ENCODE peak calls at places on chromosomes 11 and 22, in six cellular contexts. P, J, E, Q, T and B are unnamed samples.

GRCh38 chr11:88183233-88183632 is 8.0 kb upstream of the RAB38 start:
- DNase-seq in P (no peak), J (no peak), E (no peak), Q (no peak), T (no peak), B (no peak)

GRCh38 chr11:128867277-128867676 is at the start of gene KCNJ1:
- DNase-seq in P (no peak), J (no peak), E (no peak), Q (no peak), T (no peak), B (no peak)

GRCh38 chr11:130037058-130037457 is 32.6 kb upstream of the APLP2 start:
- DNase-seq in P (peak; percentile 69), J (peak; percentile 11), E (no peak), Q (peak; percentile 56), T (no peak), B (no peak)

GRCh38 chr22:31739795-31740201 is 10.1 kb downstream of the PRR14L start:
- DNase-seq in P (no peak), J (no peak), E (no peak), Q (peak; percentile 38), T (no peak), B (no peak)

GRCh38 chr11:2580061-2580421 is 119.8 kb downstream of the KCNQ1OT1 start:
- DNase-seq in P (no peak), J (no peak), E (no peak), Q (no peak), T (peak; percentile 20), B (no peak)

GRCh38 chr11:56783448-56784041 is 35.0 kb upstream of the OR9G4 start:
- DNase-seq in P (peak; percentile 54), J (peak; percentile 75), E (peak; percentile 61), Q (peak; percentile 31), T (no peak), B (no peak)

GRCh38 chr11:35303596-35304392 is 115.6 kb downstream of the SLC1A2 start:
- DNase-seq in P (peak; percentile 79), J (peak; percentile 72), E (no peak), Q (peak; percentile 94), T (no peak), B (no peak)

GRCh38 chr11:63999349-64000025 is 13.2 kb downstream of the OTUB1 start:
- DNase-seq in P (no peak), J (peak; percentile 93), E (peak; percentile 71), Q (peak; percentile 53), T (peak; percentile 92), B (peak; percentile 87)

GRCh38 chr11:12090761-12091261 is 19.6 kb upstream of the MICAL2 start:
- DNase-seq in P (no peak), J (peak; percentile 71), E (no peak), Q (no peak), T (no peak), B (no peak)

GRCh38 chr22:19579113-19579811 is 55.1 kb upstream of the CLDN5 start:
- DNase-seq in P (no peak), J (no peak), E (no peak), Q (no peak), T (no peak), B (no peak)

GRCh38 chr11:25453471-25453870 is 878.5 kb upstream of the ANO3 start:
- DNase-seq in P (no peak), J (no peak), E (no peak), Q (no peak), T (no peak), B (no peak)

GRCh38 chr22:20079745-20080444 is at the start of gene DGCR8:
- DNase-seq in P (peak; percentile 93), J (peak; percentile 96), E (peak; percentile 92), Q (peak; percentile 92), T (peak; percentile 94), B (peak; percentile 91)

GRCh38 chr11:47192111-47192510 is 5.9 kb upstream of the PACSIN3 start:
- DNase-seq in P (no peak), J (peak; percentile 95), E (no peak), Q (no peak), T (no peak), B (no peak)

GRCh38 chr11:35145249-35145648 is 6.3 kb downstream of the CD44 start:
- DNase-seq in P (peak; percentile 60), J (no peak), E (no peak), Q (peak; percentile 60), T (no peak), B (no peak)

GRCh38 chr11:18657696-18658095 is 23.6 kb upstream of the SPTY2D1 start:
- DNase-seq in P (no peak), J (no peak), E (no peak), Q (no peak), T (no peak), B (no peak)

GRCh38 chr11:69443968-69444364 is 37.5 kb upstream of the LINC01488 start:
- DNase-seq in P (peak; percentile 58), J (no peak), E (no peak), Q (peak; percentile 77), T (no peak), B (no peak)

GRCh38 chr11:123841189-123841588 is 35.0 kb upstream of the OR6M1 start:
- DNase-seq in P (no peak), J (no peak), E (no peak), Q (no peak), T (no peak), B (no peak)

GRCh38 chr11:45860348-45860747 is 13.1 kb downstream of the CRY2 start:
- DNase-seq in P (no peak), J (no peak), E (no peak), Q (no peak), T (no peak), B (no peak)

GRCh38 chr11:1640076-1640946 is 10.7 kb downstream of the KRTAP5-5 start:
- DNase-seq in P (no peak), J (peak; percentile 68), E (peak; percentile 48), Q (peak; percentile 26), T (peak; percentile 79), B (peak; percentile 58)

GRCh38 chr11:34758262-34758661 is 137.4 kb downstream of the EHF start:
- DNase-seq in P (peak; percentile 6), J (no peak), E (no peak), Q (no peak), T (no peak), B (no peak)

GRCh38 chr22:22048318-22048942 is 65.8 kb upstream of the TOP3B start:
- DNase-seq in P (no peak), J (no peak), E (no peak), Q (no peak), T (no peak), B (no peak)

GRCh38 chr11:88064097-88064705 is 111.0 kb downstream of the RAB38 start:
- DNase-seq in P (no peak), J (no peak), E (no peak), Q (no peak), T (no peak), B (no peak)

GRCh38 chr11:34897171-34897870 is 18.9 kb downstream of the APIP start:
- DNase-seq in P (no peak), J (no peak), E (no peak), Q (no peak), T (no peak), B (no peak)

GRCh38 chr11:12798609-12799011 is 124.4 kb downstream of the TEAD1 start:
- DNase-seq in P (no peak), J (peak; percentile 58), E (no peak), Q (no peak), T (no peak), B (no peak)

GRCh38 chr11:111982019-111982464 is 43.2 kb upstream of the DLAT start:
- DNase-seq in P (peak; percentile 43), J (peak; percentile 82), E (peak; percentile 57), Q (peak; percentile 55), T (peak; percentile 84), B (peak; percentile 61)

GRCh38 chr22:20777420-20778177 is 3.7 kb downstream of the SERPIND1 start:
- DNase-seq in P (peak; percentile 94), J (peak; percentile 95), E (no peak), Q (peak; percentile 88), T (no peak), B (no peak)

GRCh38 chr11:103863497-103863896 is 172.9 kb upstream of the DDI1 start:
- DNase-seq in P (peak; percentile 82), J (peak; percentile 45), E (no peak), Q (peak; percentile 24), T (no peak), B (no peak)

GRCh38 chr11:116601734-116602636 is 170.8 kb downstream of the BUD13 start:
- DNase-seq in P (peak; percentile 3), J (peak; percentile 34), E (no peak), Q (peak; percentile 0), T (peak; percentile 24), B (no peak)

GRCh38 chr11:19849107-19849789 is 136.6 kb downstream of the NAV2 start:
- DNase-seq in P (peak; percentile 41), J (no peak), E (no peak), Q (no peak), T (no peak), B (no peak)

DNA sequence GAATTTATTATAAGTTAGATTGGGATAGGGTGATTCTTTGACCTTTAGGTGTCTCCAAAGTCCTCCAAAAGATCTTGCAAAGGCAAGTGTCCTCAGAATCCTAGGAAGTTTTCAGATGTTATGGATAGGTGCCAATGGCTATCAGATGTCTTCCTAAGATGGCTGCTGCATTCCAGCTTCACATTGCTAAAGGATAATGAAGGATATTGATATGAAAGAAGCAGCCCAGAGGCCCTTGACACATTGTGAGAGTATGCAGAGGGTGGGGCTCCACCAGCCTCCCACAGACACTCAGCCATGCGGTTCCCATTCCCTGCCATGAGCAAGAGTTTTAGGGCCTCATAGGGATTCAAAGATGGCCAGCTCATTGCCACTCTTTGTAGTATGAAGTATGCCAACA is 22.3 kb upstream of the GLYATL2 start:
- DNase-seq in P (peak; percentile 49), J (no peak), E (no peak), Q (no peak), T (no peak), B (no peak)
- H4K91ac ChIP-seq in P (no peak overlapping the region), J (no peak overlapping the region), E (no peak overlapping the region), Q (no peak overlapping the region), T (no peak overlapping the region), B (no peak overlapping the region)

GRCh38 chr11:61598383-61598782 is 17.5 kb upstream of the SYT7 start:
- DNase-seq in P (no peak), J (no peak), E (no peak), Q (no peak), T (no peak), B (no peak)

GRCh38 chr11:61602775-61603569 is 22.1 kb upstream of the SYT7 start:
- DNase-seq in P (peak; percentile 96), J (peak; percentile 79), E (no peak), Q (peak; percentile 77), T (no peak), B (no peak)

GRCh38 chr11:61598886-61599868 is 18.3 kb upstream of the SYT7 start:
- DNase-seq in P (peak; percentile 70), J (no peak), E (no peak), Q (peak; percentile 34), T (peak; percentile 74), B (peak; percentile 69)

GRCh38 chr11:61601512-61601911 is 20.6 kb upstream of the SYT7 start:
- DNase-seq in P (no peak), J (no peak), E (no peak), Q (no peak), T (no peak), B (no peak)

GRCh38 chr11:61599968-61600710 is 19.3 kb upstream of the SYT7 start:
- DNase-seq in P (no peak), J (no peak), E (no peak), Q (no peak), T (no peak), B (peak; percentile 67)
- H2BK5ac ChIP-seq in P (no peak overlapping the region), J (peak overlapping the region; percentile 57), E (no peak overlapping the region), Q (no peak overlapping the region), T (no peak overlapping the region), B (peak overlapping the region; percentile 22)

GRCh38 chr11:4626207-4627105 is 10.8 kb upstream of the OR51D1 start:
- DNase-seq in P (peak; percentile 79), J (peak; percentile 90), E (peak; percentile 85), Q (peak; percentile 67), T (peak; percentile 75), B (peak; percentile 84)
- H4K91ac ChIP-seq in P (no peak overlapping the region), J (no peak overlapping the region), E (no peak overlapping the region), Q (no peak overlapping the region), T (no peak overlapping the region), B (no peak overlapping the region)

GRCh38 chr11:66006134-66006890 is 4.0 kb downstream of the BANF1 start:
- DNase-seq in P (no peak), J (no peak), E (no peak), Q (no peak), T (no peak), B (no peak)
- H2BK5ac ChIP-seq in P (no peak overlapping the region), J (no peak overlapping the region), E (no peak overlapping the region), Q (no peak overlapping the region), T (no peak overlapping the region), B (peak overlapping the region; percentile 49)